ENCODE peak calls at places on chromosomes 11 and 22, in seven cellular contexts. D, K, Z, R, N, E and H are unnamed samples.

GRCh38 chr22:30922151-30922611 is 46.4 kb downstream of the MORC2 start:
- DNase-seq in D (peak), K (peak), Z (peak), R (peak), N (no peak), E (peak), H (peak)

GRCh38 chr11:120877746-120878365 is 146.0 kb upstream of the TBCEL start:
- DNase-seq in D (no peak), K (no peak), Z (no peak), R (no peak), N (no peak), E (no peak), H (no peak)

GRCh38 chr22:31143537-31143936 is 3.2 kb upstream of the PLA2G3 start:
- DNase-seq in D (no peak), K (no peak), Z (no peak), R (no peak), N (no peak), E (no peak), H (no peak)

GRCh38 chr11:3825473-3826154 is 15.1 kb downstream of the RHOG start:
- DNase-seq in D (no peak), K (no peak), Z (no peak), R (no peak), N (no peak), E (no peak), H (no peak)

GRCh38 chr22:29342577-29343312 is 27.2 kb upstream of the RASL10A start:
- DNase-seq in D (peak), K (no peak), Z (no peak), R (no peak), N (no peak), E (no peak), H (no peak)

GRCh38 chr11:63998558-63999348 is 12.5 kb downstream of the OTUB1 start:
- DNase-seq in D (no peak), K (no peak), Z (peak), R (no peak), N (no peak), E (peak), H (no peak)

GRCh38 chr11:47858169-47858543 is 10.0 kb upstream of the NUP160 start:
- DNase-seq in D (no peak), K (peak), Z (no peak), R (peak), N (no peak), E (no peak), H (no peak)

GRCh38 chr11:97893612-97894011 is 1127.1 kb upstream of the CNTN5 start:
- DNase-seq in D (no peak), K (no peak), Z (no peak), R (no peak), N (no peak), E (no peak), H (no peak)

GRCh38 chr22:44181912-44182590 is 1.3 kb downstream of the PARVG start:
- DNase-seq in D (no peak), K (no peak), Z (peak), R (no peak), N (no peak), E (no peak), H (no peak)

GRCh38 chr11:113818426-113818825 is 38.8 kb downstream of the CLDN25 start:
- DNase-seq in D (no peak), K (peak), Z (no peak), R (peak), N (no peak), E (no peak), H (peak)

GRCh38 chr11:126061707-126062678 is 673 bp downstream of the CDON start:
- DNase-seq in D (peak), K (peak), Z (no peak), R (peak), N (peak), E (peak), H (peak)

GRCh38 chr22:35612903-35613302 is 4.2 kb downstream of the MB start:
- DNase-seq in D (no peak), K (no peak), Z (no peak), R (no peak), N (no peak), E (no peak), H (no peak)

GRCh38 chr11:32023370-32023964 is 67.4 kb upstream of the RCN1 start:
- DNase-seq in D (no peak), K (no peak), Z (no peak), R (no peak), N (no peak), E (no peak), H (no peak)

GRCh38 chr22:19717691-19718254 is 3.5 kb downstream of the SEPTIN5 start:
- DNase-seq in D (peak), K (peak), Z (peak), R (peak), N (peak), E (peak), H (peak)

GRCh38 chr11:57643802-57644201 is 5.9 kb downstream of the YPEL4 start:
- DNase-seq in D (no peak), K (no peak), Z (no peak), R (peak), N (no peak), E (no peak), H (no peak)

GRCh38 chr11:32100495-32100894 is 9.6 kb downstream of the RCN1 start:
- DNase-seq in D (no peak), K (peak), Z (no peak), R (peak), N (no peak), E (no peak), H (no peak)

GRCh38 chr11:59754494-59754858 is 700 bp upstream of the STX3 start:
- DNase-seq in D (no peak), K (peak), Z (no peak), R (no peak), N (peak), E (peak), H (peak)

GRCh38 chr22:29517215-29517908 is 36.2 kb downstream of the THOC5 start:
- DNase-seq in D (no peak), K (no peak), Z (no peak), R (no peak), N (no peak), E (no peak), H (no peak)

GRCh38 chr11:88535916-88536547 is 198.5 kb upstream of the CTSC start:
- DNase-seq in D (no peak), K (peak), Z (no peak), R (peak), N (no peak), E (no peak), H (peak)

GRCh38 chr11:18890615-18891014 is 48.6 kb downstream of the MRGPRX1 start:
- DNase-seq in D (no peak), K (no peak), Z (no peak), R (no peak), N (no peak), E (peak), H (no peak)

GRCh38 chr22:20442485-20443284 is 5.1 kb upstream of the SCARF2 start:
- DNase-seq in D (no peak), K (no peak), Z (no peak), R (no peak), N (no peak), E (no peak), H (no peak)

GRCh38 chr22:39471421-39472141 is 14.8 kb downstream of the MGAT3 start:
- DNase-seq in D (no peak), K (no peak), Z (no peak), R (peak), N (peak), E (no peak), H (peak)

GRCh38 chr22:39469326-39469680 is 12.5 kb downstream of the MGAT3 start:
- DNase-seq in D (no peak), K (no peak), Z (no peak), R (no peak), N (no peak), E (no peak), H (no peak)

GRCh38 chr22:39468487-39469325 is 11.9 kb downstream of the MGAT3 start:
- DNase-seq in D (no peak), K (no peak), Z (no peak), R (no peak), N (no peak), E (no peak), H (no peak)

GRCh38 chr22:39469681-39470461 is 13.1 kb downstream of the MGAT3 start:
- DNase-seq in D (no peak), K (no peak), Z (no peak), R (no peak), N (no peak), E (no peak), H (no peak)

DNA sequence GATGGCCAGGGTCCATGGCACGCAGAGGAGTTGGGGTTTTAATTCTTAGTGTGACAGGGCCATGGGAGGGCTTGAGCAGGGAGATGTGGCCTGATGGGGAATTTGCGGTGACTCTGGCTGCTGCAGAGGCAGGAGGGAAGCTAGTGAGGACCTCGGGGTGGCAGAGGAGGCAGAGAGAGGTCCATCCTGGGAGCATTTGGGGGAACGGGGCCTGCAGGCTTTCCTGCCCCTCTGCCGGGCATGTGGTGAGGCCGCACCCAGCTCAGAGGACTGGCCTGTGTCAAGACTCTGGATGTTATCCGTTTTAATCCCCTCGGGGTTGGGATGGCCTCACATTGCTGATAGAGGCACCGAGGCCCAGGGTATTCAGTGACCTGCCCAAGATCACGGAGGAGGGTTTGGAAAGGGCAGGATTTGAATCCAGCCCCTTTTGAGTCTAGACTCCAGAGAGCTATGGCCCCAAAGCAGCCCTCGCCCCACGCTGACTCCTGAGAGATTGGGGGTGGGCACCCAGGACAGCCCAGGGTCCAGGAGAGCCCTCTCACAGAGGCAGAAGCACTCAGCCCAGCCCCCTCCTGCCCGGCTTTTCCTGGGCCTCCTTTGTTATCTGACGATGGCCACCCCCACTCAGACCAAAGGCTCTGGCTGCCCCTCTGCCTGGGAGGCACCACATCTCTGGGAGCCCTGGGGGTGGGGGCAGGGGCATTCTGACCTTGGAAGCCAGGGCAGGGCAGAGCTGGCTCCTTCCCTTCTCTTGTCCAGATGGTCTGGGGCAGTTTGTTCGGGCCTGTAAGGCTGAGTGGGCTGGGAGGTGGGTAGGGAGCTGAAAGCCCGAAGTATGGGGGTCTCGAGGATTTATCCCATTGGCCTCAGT is 13.9 kb downstream of the MGAT3 start:
- DNase-seq in D (no peak), K (no peak), Z (no peak), R (no peak), N (no peak), E (no peak), H (no peak)
- H3K4me3 ChIP-seq in D (no peak), K (no peak), Z (no peak), R (no peak), N (no peak), E (peak), H (no peak)

DNA sequence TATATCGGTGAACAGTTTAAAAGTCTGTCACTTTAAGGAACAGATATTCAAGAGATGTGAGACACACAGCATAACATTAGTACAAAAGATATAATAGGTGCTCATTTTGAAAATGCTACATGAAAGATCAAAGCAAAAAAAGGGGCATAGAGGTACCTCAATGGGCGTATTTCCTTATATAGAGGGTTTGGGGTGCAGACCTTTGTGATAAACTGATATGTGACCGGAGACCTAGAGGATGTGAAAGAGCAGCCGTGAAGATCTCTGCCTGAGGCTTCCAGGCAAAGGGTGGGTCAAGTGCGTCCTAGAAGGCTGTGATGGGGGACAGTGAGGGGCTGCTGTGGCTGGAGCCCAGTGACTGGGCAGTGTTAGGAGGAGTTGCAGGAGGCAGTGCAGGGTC is 551.4 kb downstream of the ETS1 start:
- DNase-seq in D (no peak), K (no peak), Z (no peak), R (no peak), N (no peak), E (no peak), H (no peak)
- H3K4me3 ChIP-seq in D (no peak), K (no peak), Z (no peak), R (no peak), N (no peak), E (no peak), H (no peak)

GRCh38 chr11:6925636-6926207 is 504 bp upstream of the ZNF215 start:
- DNase-seq in D (no peak), K (peak), Z (no peak), R (peak), N (peak), E (peak), H (peak)
- H3K4me3 ChIP-seq in D (no peak), K (peak), Z (no peak), R (peak), N (peak), E (peak), H (peak)

GRCh38 chr11:117544431-117544830 is 216.8 kb downstream of the CEP164 start:
- DNase-seq in D (no peak), K (no peak), Z (no peak), R (no peak), N (no peak), E (no peak), H (no peak)
- H3K4me3 ChIP-seq in D (no peak), K (no peak), Z (no peak), R (no peak), N (no peak), E (no peak), H (no peak)

GRCh38 chr11:76916712-76917111 is 56.0 kb downstream of the ACER3 start:
- DNase-seq in D (no peak), K (no peak), Z (no peak), R (no peak), N (no peak), E (no peak), H (no peak)

GRCh38 chr11:76911415-76911808 is 50.7 kb downstream of the ACER3 start:
- DNase-seq in D (no peak), K (no peak), Z (no peak), R (no peak), N (no peak), E (no peak), H (no peak)

GRCh38 chr11:76910620-76911414 is 50.1 kb downstream of the ACER3 start:
- DNase-seq in D (no peak), K (peak), Z (no peak), R (peak), N (peak), E (peak), H (peak)
- H3K4me3 ChIP-seq in D (no peak), K (no peak), Z (no peak), R (no peak), N (no peak), E (no peak), H (no peak)

DNA sequence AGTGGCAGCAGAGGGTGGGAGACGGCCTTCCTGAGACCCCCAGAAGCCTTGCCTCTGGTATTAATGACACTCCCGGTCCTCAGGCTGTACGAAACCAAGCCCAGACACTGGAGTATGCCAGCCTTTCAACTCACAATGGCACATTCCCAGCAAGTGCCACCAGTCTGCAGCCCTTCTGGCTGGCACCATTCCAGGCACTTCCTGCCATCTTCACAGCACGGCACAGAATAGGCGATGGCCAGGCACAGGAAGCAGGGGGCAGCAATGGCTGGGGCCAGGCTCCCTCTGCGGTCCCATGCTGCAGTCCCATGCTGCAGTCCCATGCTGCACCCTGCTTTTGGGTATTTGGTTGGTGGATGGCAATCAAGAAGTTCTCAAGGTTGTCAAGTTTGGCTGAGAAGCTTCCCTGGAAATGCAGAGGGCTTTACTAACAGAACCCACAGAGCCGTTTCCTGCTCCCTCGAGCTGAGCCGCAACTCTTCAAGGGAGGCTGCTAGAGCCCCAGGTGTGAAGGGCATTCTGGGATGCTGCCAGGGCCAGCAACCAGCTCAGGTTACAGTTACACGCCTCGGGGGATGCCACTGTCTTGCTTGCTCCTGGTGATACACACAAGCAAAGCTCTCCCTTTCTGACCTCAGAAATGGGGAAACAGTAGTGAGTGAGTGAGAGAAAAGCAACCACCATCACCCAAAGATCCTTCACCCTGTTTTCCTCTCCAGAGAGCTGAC is 23.8 kb downstream of the LRFN4 start:
- DNase-seq in D (no peak), K (no peak), Z (no peak), R (no peak), N (no peak), E (peak), H (peak)
- H3K4me3 ChIP-seq in D (no peak), K (no peak), Z (no peak), R (no peak), N (no peak), E (no peak), H (no peak)

GRCh38 chr11:122784325-122785155 is 53.8 kb upstream of the CRTAM start:
- DNase-seq in D (no peak), K (peak), Z (no peak), R (peak), N (no peak), E (no peak), H (peak)
- H3K4me3 ChIP-seq in D (no peak), K (no peak), Z (no peak), R (no peak), N (no peak), E (no peak), H (no peak)

GRCh38 chr11:10933455-10934292 is 75.8 kb upstream of the ZBED5 start:
- DNase-seq in D (peak), K (peak), Z (peak), R (peak), N (peak), E (peak), H (peak)
- H3K4me3 ChIP-seq in D (no peak), K (peak), Z (no peak), R (peak), N (peak), E (peak), H (peak)

GRCh38 chr22:50530857-50531545 is 1.2 kb upstream of the TYMP start:
- DNase-seq in D (peak), K (peak), Z (peak), R (peak), N (peak), E (peak), H (peak)
- H3K4me3 ChIP-seq in D (peak), K (peak), Z (peak), R (peak), N (peak), E (peak), H (peak)